ENCODE peak calls at places on chromosomes 3 and 15, in four cellular contexts. W, E, O and B are unnamed samples.

GRCh38 chr3:123764642-123765041 is 119.5 kb downstream of the MYLK start:
- DNase-seq in O (no peak), W (no peak), E (no peak), B (no peak)

GRCh38 chr15:96285306-96285705 is 45.2 kb upstream of the NR2F2 start:
- DNase-seq in W (no peak), O (no peak), E (no peak), B (no peak)

GRCh38 chr15:90367578-90367977 is 15.5 kb downstream of the ZNF774 start:
- DNase-seq in E (no peak), W (no peak), O (no peak), B (no peak)

GRCh38 chr3:99751649-99752048 is 66.0 kb upstream of the CMSS1 start:
- DNase-seq in O (no peak), E (no peak), W (no peak), B (no peak)

GRCh38 chr15:34993877-34994276 is 5.8 kb upstream of the ZNF770 start:
- DNase-seq in O (no peak), E (no peak), W (peak; percentile 93), B (no peak)

GRCh38 chr3:99248913-99249312 is 347.4 kb upstream of the DCBLD2 start:
- DNase-seq in E (no peak), O (no peak), W (no peak), B (no peak)

GRCh38 chr15:74433592-74434259 is at the start of gene SEMA7A:
- DNase-seq in O (peak; percentile 58), E (peak; percentile 96), W (peak; percentile 57), B (peak; percentile 64)

GRCh38 chr15:52240166-52240565 is 49.0 kb upstream of the GNB5 start:
- DNase-seq in O (no peak), E (no peak), W (no peak), B (no peak)

GRCh38 chr3:151383956-151384355 is 597 bp downstream of the P2RY12 start:
- DNase-seq in E (no peak), W (no peak), O (no peak), B (no peak)

DNA sequence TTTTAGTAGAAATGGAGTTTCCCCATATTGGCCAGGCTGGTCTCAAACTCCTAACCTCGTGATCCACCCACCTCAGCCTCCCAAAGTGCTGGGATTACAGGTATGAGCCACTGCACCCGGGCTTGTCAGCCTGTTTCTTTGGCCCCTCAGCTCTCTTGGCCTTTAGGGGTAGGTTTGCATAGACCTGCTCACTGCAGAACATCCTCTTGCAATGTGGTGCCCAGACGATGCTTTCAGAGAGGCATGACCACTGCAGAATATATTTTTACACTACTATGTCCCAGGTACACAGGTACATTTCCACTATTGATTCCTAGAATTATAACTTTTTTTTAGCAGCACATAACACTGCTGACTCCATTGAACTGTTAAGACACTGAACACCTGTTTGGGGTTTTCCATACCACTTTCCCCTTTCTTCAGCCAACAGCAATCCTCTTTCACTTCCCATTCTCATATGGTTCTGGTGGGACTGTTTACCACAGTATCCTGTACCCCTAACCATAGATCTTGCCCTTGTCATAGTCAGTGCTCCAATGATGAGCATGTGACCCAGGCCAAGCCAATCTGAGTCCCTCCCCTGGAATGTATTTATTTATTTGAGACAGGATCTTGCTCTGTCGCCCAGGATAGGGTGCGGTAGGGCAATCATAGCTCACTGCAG is 21.1 kb downstream of the CCDC32 start:
- DNase-seq in W (peak; percentile 94), E (no peak), O (no peak), B (no peak)
- TF ChIP-seq TCF12 in W (peak; percentile 94), E (no peak), O (no peak), B (no peak)

GRCh38 chr3:160035757-160036156 is 47.1 kb downstream of the IL12A start:
- DNase-seq in E (no peak), W (no peak), O (no peak), B (no peak)

GRCh38 chr3:160040181-160040580 is 51.5 kb downstream of the IL12A start:
- DNase-seq in O (no peak), E (no peak), W (no peak), B (no peak)

GRCh38 chr3:160038862-160039562 is 50.4 kb downstream of the IL12A start:
- DNase-seq in E (peak; percentile 76), O (peak; percentile 5), W (no peak), B (no peak)
- TF ChIP-seq TCF12 in E (no peak), O (no peak), W (no peak), B (no peak)

GRCh38 chr3:4509043-4509442 is 15.9 kb downstream of the ITPR1 start:
- DNase-seq in E (no peak), O (no peak), W (no peak), B (no peak)
- TF ChIP-seq TCF12 in E (no peak), O (no peak), W (no peak), B (no peak)

GRCh38 chr15:100229181-100230163 is 112.3 kb downstream of the ADAMTS17 start:
- DNase-seq in E (no peak), W (no peak), O (no peak), B (no peak)
- TF ChIP-seq TCF12 in E (no peak), W (no peak), O (no peak), B (no peak)

DNA sequence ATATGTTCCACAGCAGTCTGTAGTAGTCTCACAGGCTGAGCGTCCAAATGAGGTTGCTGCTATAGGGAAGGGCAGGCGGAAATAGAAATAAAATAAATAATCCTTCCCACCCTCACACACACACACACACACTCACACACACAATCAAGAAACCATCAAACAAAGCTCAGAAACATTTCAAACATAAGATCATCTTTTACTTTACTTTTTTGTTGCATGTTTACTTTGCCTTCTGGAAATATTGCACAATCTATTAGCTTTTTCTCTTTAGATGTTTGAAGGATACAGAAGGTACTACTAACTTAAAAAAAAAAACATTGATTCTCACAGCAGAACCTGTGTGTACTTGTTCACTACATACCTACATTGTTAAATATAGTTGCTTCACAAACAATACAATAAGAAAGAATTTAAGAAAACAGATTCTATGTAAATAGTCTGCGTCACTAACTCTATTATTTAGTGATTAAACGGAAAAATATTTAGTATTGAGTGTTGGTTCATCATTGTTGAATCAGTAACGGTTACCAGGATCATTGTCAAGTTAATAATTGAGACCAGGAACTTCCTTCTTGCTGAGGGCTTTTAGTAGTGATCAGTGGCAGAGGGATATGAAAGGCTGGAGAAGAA is 20.5 kb downstream of the ALCAM start:
- DNase-seq in O (no peak), E (no peak), W (no peak), B (peak; percentile 93)
- TF ChIP-seq TCF12 in O (no peak), E (no peak), W (no peak), B (no peak)

GRCh38 chr15:77578641-77579372 is 53.9 kb downstream of the LINGO1 start:
- DNase-seq in E (no peak), O (no peak), W (no peak), B (no peak)

GRCh38 chr15:77576538-77576937 is 56.2 kb downstream of the LINGO1 start:
- DNase-seq in W (no peak), O (no peak), E (no peak), B (no peak)

GRCh38 chr15:77579498-77580188 is 53.1 kb downstream of the LINGO1 start:
- DNase-seq in O (no peak), E (no peak), W (no peak), B (no peak)

GRCh38 chr15:77575203-77575934 is 57.3 kb downstream of the LINGO1 start:
- DNase-seq in O (no peak), E (no peak), W (no peak), B (no peak)

GRCh38 chr15:77577350-77577749 is 55.4 kb downstream of the LINGO1 start:
- DNase-seq in O (no peak), E (peak; percentile 71), W (no peak), B (no peak)
- TF ChIP-seq TCF12 in O (no peak), E (no peak), W (no peak), B (no peak)

DNA sequence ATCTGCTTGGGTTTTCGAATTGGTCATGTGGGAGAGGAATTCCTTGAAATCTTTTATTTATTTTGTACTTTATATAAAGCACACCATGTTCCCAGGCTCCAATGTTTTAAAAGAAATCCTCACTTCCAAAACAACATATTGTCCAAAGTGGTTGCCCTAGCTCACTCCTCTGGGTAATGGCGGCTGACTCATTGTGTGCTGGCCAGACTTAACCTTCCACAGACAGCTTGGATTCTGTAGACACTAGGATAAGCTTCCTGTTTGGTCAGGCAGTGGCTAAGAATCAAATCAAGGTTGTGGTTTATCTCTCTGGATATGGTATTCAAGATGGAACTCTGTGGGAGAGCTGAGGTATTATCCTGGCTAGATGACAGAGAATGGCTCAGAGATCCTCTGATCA is 55.8 kb upstream of the FAM98B start:
- DNase-seq in W (no peak), O (no peak), E (no peak), B (peak; percentile 13)
- TF ChIP-seq TCF12 in W (no peak), O (no peak), E (peak; percentile 94), B (no peak)

DNA sequence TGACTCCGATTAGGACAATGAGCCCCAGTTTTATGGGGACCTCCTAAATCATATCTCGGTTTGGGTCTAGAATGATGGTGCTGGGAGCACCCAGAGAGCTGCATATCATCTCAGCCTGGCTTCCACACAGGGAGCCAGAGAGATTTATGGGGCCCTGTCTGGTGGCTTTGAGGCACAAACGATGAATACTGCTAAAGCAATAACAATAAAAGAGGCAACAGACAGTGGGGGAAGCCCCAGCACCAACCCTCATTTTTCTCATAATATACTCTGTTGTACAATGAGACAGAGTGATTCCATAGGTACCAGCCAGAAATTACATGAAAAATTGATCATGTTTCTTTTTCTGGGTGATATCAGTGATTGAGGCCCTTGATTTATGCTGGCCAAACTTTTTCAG is 889.0 kb upstream of the CFAP20DC start:
- DNase-seq in W (no peak), O (no peak), E (no peak), B (no peak)
- TF ChIP-seq TCF12 in W (no peak), O (no peak), E (no peak), B (no peak)